ENCODE peak calls at places on chromosomes 12 and 14, in four cellular contexts. One of them, this sample, is unnamed.
A peak's percentile ranks its signal among the peaks of the same experiment; 100 is the strongest.

GRCh38 chr14:64768401-64769095 is 64.3 kb downstream of the PLEKHG3 start:
- DNase-seq in right atrium auricular region: no peak
- DNase-seq in mesenchymal stem cell: no peak
- DNase-seq in OCI-LY7: no peak
- DNase-seq in this sample: no peak

GRCh38 chr14:71698698-71699097 is 233.5 kb upstream of the RGS6 start:
- DNase-seq in OCI-LY7: no peak
- DNase-seq in mesenchymal stem cell: no peak
- DNase-seq in right atrium auricular region: no peak
- DNase-seq in this sample: no peak

GRCh38 chr12:114679452-114679875 is 4.5 kb downstream of the TBX3 start:
- DNase-seq in mesenchymal stem cell: peak; percentile 40
- DNase-seq in OCI-LY7: no peak
- DNase-seq in right atrium auricular region: no peak
- DNase-seq in this sample: peak; percentile 30

GRCh38 chr12:69703146-69703642 is 4.1 kb upstream of the BEST3 start:
- DNase-seq in mesenchymal stem cell: no peak
- DNase-seq in right atrium auricular region: no peak
- DNase-seq in OCI-LY7: no peak
- DNase-seq in this sample: no peak

GRCh38 chr12:82359115-82359478 is 768 bp downstream of the METTL25 start:
- DNase-seq in right atrium auricular region: no peak
- DNase-seq in mesenchymal stem cell: no peak
- DNase-seq in OCI-LY7: peak; percentile 36
- DNase-seq in this sample: no peak

GRCh38 chr14:98984719-98985041 is 287.3 kb downstream of the BCL11B start:
- DNase-seq in mesenchymal stem cell: no peak
- DNase-seq in right atrium auricular region: no peak
- DNase-seq in OCI-LY7: no peak
- DNase-seq in this sample: no peak

GRCh38 chr12:113568021-113568420 is 96.3 kb upstream of the LHX5 start:
- DNase-seq in right atrium auricular region: no peak
- DNase-seq in mesenchymal stem cell: no peak
- DNase-seq in OCI-LY7: no peak
- DNase-seq in this sample: no peak

GRCh38 chr12:123546281-123546680 is 12.8 kb upstream of the RILPL1 start:
- DNase-seq in right atrium auricular region: no peak
- DNase-seq in mesenchymal stem cell: peak; percentile 23
- DNase-seq in OCI-LY7: no peak
- DNase-seq in this sample: peak; percentile 17

GRCh38 chr12:58919271-58920101 is 818 bp downstream of the LRIG3 start:
- DNase-seq in right atrium auricular region: no peak
- DNase-seq in mesenchymal stem cell: peak; percentile 67
- DNase-seq in OCI-LY7: no peak
- DNase-seq in this sample: peak; percentile 48

GRCh38 chr12:128661216-128661550 is 162.6 kb downstream of the SLC15A4 start:
- DNase-seq in right atrium auricular region: no peak
- DNase-seq in OCI-LY7: no peak
- DNase-seq in mesenchymal stem cell: no peak
- DNase-seq in this sample: no peak

GRCh38 chr12:52086944-52087835 is 7.7 kb downstream of the SMIM41 start:
- DNase-seq in OCI-LY7: no peak
- DNase-seq in right atrium auricular region: no peak
- DNase-seq in mesenchymal stem cell: no peak
- DNase-seq in this sample: no peak

GRCh38 chr14:99479903-99480855 is 480 bp downstream of the SETD3 start:
- DNase-seq in right atrium auricular region: peak; percentile 70
- DNase-seq in mesenchymal stem cell: peak; percentile 83
- DNase-seq in OCI-LY7: peak; percentile 45
- DNase-seq in this sample: peak; percentile 54

GRCh38 chr12:108800591-108800990 is 56.8 kb downstream of the SSH1 start:
- DNase-seq in mesenchymal stem cell: peak; percentile 26
- DNase-seq in OCI-LY7: no peak
- DNase-seq in right atrium auricular region: no peak
- DNase-seq in this sample: no peak

DNA sequence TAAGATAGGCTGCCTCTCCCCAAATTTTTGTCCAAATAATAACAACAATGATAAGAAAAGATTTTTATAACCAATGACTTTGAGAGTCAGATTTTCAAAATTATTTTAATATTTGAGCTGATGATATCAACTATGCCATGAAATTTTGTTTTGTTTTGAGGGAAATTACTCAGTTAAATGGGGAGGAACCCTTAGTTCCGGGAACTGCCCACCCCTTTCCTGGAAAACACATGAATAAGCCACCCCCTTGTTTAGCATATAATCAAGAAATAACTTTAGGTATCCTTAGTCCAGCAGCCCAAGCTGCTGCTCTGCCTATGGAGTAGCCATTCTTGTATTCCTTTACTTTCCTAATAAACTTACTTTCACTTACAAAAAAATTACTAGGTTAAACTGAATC is 61.4 kb downstream of the HMGA2 start:
- DNase-seq in OCI-LY7: no peak
- DNase-seq in right atrium auricular region: no peak
- DNase-seq in mesenchymal stem cell: no peak
- DNase-seq in this sample: no peak
- H3K27ac ChIP-seq in OCI-LY7: no peak overlapping the region
- H3K27ac ChIP-seq in right atrium auricular region: no peak overlapping the region
- H3K27ac ChIP-seq in mesenchymal stem cell: peak overlapping the region; percentile 16
- H3K27ac ChIP-seq in this sample: no peak overlapping the region

DNA sequence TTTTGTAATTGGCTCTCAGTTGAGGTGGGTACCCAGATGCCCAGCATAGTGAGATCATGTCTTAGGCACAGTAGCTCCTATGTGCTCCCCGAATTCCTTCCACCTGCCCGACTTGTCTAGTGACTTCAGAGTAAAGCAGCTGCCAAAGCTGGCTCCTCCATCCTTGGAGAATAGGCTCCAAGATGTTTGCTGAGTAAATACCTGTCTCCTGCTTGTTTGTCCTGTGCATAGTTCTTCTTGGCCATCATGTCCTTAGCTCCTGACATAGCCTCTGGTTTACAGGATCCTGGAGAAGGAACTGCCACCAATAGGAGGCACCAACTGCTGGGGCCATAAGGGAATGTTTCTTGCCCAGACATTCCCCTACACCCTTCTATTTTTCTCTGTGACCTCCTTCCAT is 52.6 kb upstream of the CISTR start:
- DNase-seq in mesenchymal stem cell: no peak
- DNase-seq in OCI-LY7: no peak
- DNase-seq in right atrium auricular region: no peak
- DNase-seq in this sample: peak; percentile 95
- H3K27ac ChIP-seq in mesenchymal stem cell: no peak overlapping the region
- H3K27ac ChIP-seq in OCI-LY7: no peak overlapping the region
- H3K27ac ChIP-seq in right atrium auricular region: no peak overlapping the region
- H3K27ac ChIP-seq in this sample: peak overlapping the region; percentile 75

DNA sequence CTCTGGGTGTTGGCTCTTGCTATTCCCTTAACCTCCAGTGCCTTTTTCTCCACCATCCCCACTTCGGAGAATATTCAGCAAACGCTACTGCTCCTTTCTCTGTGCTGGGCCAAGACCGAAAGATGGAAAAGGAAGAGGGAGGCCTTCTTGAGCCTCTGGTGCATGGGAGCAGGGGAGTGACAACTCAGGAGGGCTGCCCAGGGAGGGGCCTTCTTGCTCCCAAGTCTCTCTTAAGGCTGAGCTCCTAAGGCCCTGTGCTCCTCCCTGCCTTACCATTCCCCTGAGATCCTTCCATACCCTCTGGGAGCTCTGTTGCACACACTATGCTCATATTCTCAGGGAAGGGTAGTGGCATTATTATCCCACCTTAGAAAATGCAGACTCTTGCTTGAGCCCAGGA is 34.9 kb downstream of the SH2B3 start:
- DNase-seq in mesenchymal stem cell: no peak
- DNase-seq in right atrium auricular region: no peak
- DNase-seq in OCI-LY7: no peak
- DNase-seq in this sample: no peak
- H3K27ac ChIP-seq in mesenchymal stem cell: peak overlapping the region; percentile 1
- H3K27ac ChIP-seq in right atrium auricular region: peak overlapping the region; percentile 46
- H3K27ac ChIP-seq in OCI-LY7: no peak overlapping the region
- H3K27ac ChIP-seq in this sample: no peak overlapping the region

DNA sequence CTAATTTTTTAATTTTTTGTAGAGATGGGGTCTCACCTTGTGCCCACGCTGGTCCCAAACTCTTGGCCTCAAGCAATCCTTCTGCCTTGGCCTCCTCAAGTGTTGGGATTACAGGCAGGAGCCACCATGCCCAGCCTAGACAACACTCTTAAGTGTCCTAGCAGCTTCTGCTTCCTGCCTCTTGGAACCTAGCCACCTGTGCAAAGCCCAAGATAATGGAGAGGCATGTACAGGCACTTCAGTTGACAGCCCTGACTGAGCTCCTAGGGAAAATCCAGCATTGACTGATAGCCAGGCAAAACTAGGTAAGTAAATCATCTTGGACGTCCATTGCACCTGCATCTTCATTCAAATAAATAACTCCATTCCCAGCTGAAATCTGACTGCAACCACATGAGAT is 15.5 kb downstream of the COX14 start:
- DNase-seq in right atrium auricular region: no peak
- DNase-seq in mesenchymal stem cell: no peak
- DNase-seq in OCI-LY7: no peak
- DNase-seq in this sample: no peak
- H3K27ac ChIP-seq in right atrium auricular region: no peak overlapping the region
- H3K27ac ChIP-seq in mesenchymal stem cell: no peak overlapping the region
- H3K27ac ChIP-seq in OCI-LY7: no peak overlapping the region
- H3K27ac ChIP-seq in this sample: no peak overlapping the region

This sample was measured in PC-3.